ENCODE peak calls at places on chromosomes 4 and X, in five cellular contexts. T, N, O, M and C are unnamed samples.

GRCh38 chr4:143281507-143282169 is 55.0 kb upstream of the GAB1 start:
- DNase-seq in T (no peak), N (no peak), O (no peak), M (no peak), C (no peak)

GRCh38 chr4:7004331-7004730 is 38.8 kb upstream of the TADA2B start:
- DNase-seq in T (no peak), N (no peak), O (no peak), M (peak), C (no peak)

GRCh38 chrX:68827848-68828562 is 816 bp upstream of the EFNB1 start:
- DNase-seq in T (peak), N (peak), O (peak), M (no peak), C (peak)

GRCh38 chr4:56648245-56649151 is 32.6 kb downstream of the HOPX start:
- DNase-seq in T (no peak), N (no peak), O (no peak), M (no peak), C (no peak)

GRCh38 chr4:96916731-96917130 is 1076.8 kb downstream of the PDHA2 start:
- DNase-seq in T (no peak), N (peak), O (no peak), M (no peak), C (no peak)

GRCh38 chrX:22686138-22686541 is 313.6 kb upstream of the DDX53 start:
- DNase-seq in T (no peak), N (no peak), O (no peak), M (no peak), C (no peak)

GRCh38 chr4:13627185-13627605 is 330 bp downstream of the BOD1L1 start:
- DNase-seq in T (peak), N (peak), O (no peak), M (peak), C (no peak)

GRCh38 chr4:105966046-105966445 is 70.8 kb downstream of the NPNT start:
- DNase-seq in T (no peak), N (peak), O (no peak), M (peak), C (no peak)

GRCh38 chr4:22191565-22192301 is 243.2 kb upstream of the KCNIP4 start:
- DNase-seq in T (no peak), N (peak), O (no peak), M (no peak), C (no peak)

GRCh38 chrX:19991350-19991718 is 473 bp upstream of the BCLAF3 start:
- DNase-seq in T (no peak), N (no peak), O (no peak), M (no peak), C (no peak)

GRCh38 chrX:118878977-118879376 is 55.4 kb downstream of the ZCCHC12 start:
- DNase-seq in T (no peak), N (no peak), O (no peak), M (no peak), C (no peak)

GRCh38 chr4:122224348-122224747 is 72.2 kb downstream of the BLTP1 start:
- DNase-seq in T (no peak), N (peak), O (no peak), M (peak), C (no peak)

GRCh38 chrX:51420610-51421009 is 75.8 kb downstream of the NUDT11 start:
- DNase-seq in T (no peak), N (peak), O (no peak), M (peak), C (no peak)

GRCh38 chrX:67693928-67694327 is 150.1 kb downstream of the AR start:
- DNase-seq in T (no peak), N (no peak), O (no peak), M (no peak), C (no peak)

GRCh38 chr4:94877973-94878372 is 120.2 kb downstream of the BMPR1B start:
- DNase-seq in T (no peak), N (no peak), O (no peak), M (peak), C (no peak)

GRCh38 chr4:168648929-168649328 is 152.1 kb downstream of the PALLD start:
- DNase-seq in T (no peak), N (no peak), O (no peak), M (peak), C (no peak)

GRCh38 chr4:152663203-152664066 is 16.4 kb downstream of the TMEM154 start:
- DNase-seq in T (no peak), N (no peak), O (no peak), M (no peak), C (peak)

GRCh38 chrX:31384471-31384870 is 312.6 kb upstream of the FTHL17 start:
- DNase-seq in T (no peak), N (no peak), O (no peak), M (no peak), C (no peak)

GRCh38 chr4:159107203-159107921 is 4.5 kb downstream of the RAPGEF2 start:
- DNase-seq in T (no peak), N (no peak), O (no peak), M (no peak), C (no peak)

DNA sequence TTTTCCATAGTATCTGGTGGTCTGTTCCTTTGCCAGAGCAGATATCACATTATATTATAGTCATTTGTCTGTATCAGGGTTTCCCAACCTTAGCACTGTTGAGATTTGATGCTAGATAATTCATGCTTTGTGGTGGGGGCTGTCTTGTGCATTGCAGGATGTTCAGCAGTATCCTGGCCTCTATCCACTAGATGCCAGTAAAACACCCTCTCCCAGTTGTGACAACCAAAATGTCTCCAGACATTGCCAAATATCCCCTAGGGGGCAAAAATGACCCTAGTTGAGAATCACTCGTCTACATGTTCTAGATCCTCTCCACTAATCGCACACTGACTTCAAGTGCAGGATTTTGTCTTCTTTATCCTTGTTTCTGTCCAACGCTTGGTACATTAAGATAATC is 160.8 kb downstream of the FANCB start:
- DNase-seq in T (no peak), N (peak), O (no peak), M (no peak), C (no peak)
- TF ChIP-seq CTCF in T (no peak), N (peak), O (no peak), M (no peak), C (no peak)

DNA sequence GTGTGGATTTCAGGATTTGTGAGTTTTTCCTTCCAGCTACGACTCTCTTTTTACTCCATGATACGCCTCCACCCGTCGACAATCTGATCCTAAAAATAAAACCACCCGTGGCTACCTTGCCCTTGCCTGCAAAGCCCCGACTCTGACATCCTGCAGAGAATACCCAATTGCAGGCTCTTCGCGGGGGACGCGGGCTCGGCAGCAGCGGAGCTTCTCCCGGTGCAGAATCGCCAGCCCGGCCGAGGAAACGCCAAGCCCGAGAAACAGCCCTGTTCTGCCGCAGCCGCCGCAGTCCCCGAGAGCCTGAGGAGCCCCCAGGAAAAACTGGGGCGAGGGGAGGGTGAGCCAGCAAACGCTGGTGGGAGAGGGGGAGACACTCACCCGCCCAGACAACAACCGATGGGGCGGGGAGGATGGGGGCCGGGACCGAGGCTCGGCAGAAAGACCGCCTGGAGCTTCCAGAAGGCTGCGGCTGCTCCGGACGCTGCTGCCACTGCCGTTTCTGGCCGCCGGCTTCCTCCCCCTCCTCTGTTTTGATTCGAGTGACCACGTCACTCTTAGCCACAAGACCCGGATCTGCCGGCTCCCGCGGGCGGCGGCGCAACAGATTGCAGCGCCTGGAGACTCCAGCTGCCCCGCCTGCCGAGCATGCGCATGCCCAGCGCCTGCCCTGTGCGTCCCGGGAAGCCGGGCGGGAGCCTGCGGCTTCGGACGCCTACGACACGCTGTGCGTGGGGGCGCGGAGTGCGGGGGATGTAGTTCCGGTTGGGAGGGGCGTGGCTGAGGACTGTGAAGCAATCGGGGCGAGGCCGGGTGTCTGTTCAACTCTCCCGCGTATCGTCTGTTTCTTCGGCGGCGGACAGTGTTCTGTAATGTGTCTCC is at the start of gene SMIM14:
- DNase-seq in T (peak), N (peak), O (peak), M (peak), C (peak)
- TF ChIP-seq CTCF in T (no peak), N (no peak), O (peak), M (no peak), C (no peak)

DNA sequence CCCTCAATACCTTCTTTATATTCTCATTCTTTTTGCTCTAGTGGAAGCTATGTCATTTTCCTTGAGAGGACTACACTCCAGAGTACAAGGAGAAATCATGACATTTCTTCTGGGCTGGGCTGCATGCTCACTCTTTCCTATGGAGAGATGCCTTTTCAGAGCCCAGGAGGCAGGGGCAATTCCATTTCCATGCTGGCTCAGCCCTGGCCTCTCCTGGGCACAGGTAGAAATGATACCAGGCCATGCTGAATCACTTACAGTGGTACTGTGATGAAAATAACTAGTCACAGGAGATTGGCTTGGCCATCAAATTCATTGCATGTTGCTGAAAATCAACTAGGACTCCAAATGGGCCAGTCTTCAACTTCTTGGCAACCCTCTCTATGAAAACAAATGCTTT is 34.0 kb upstream of the PPARGC1A start:
- DNase-seq in T (no peak), N (no peak), O (no peak), M (no peak), C (no peak)
- TF ChIP-seq CTCF in T (no peak), N (peak), O (no peak), M (no peak), C (no peak)

GRCh38 chr4:99563310-99564186 is at the start of gene TRMT10A:
- DNase-seq in T (peak), N (peak), O (peak), M (peak), C (peak)
- TF ChIP-seq CTCF in T (no peak), N (peak), O (no peak), M (no peak), C (no peak)

GRCh38 chrX:154401918-154402621 is 3.9 kb downstream of the RPL10 start:
- DNase-seq in T (no peak), N (no peak), O (no peak), M (no peak), C (no peak)
- TF ChIP-seq CTCF in T (no peak), N (no peak), O (no peak), M (no peak), C (no peak)

GRCh38 chr4:40322853-40323252 is 12.3 kb upstream of the CHRNA9 start:
- DNase-seq in T (no peak), N (no peak), O (no peak), M (no peak), C (no peak)

GRCh38 chr4:40328383-40328782 is 6.8 kb upstream of the CHRNA9 start:
- DNase-seq in T (no peak), N (no peak), O (no peak), M (no peak), C (no peak)

GRCh38 chr4:40327340-40327739 is 7.8 kb upstream of the CHRNA9 start:
- DNase-seq in T (no peak), N (no peak), O (no peak), M (no peak), C (no peak)

GRCh38 chr4:40323866-40324265 is 11.3 kb upstream of the CHRNA9 start:
- DNase-seq in T (no peak), N (no peak), O (no peak), M (no peak), C (no peak)

GRCh38 chr4:40325406-40326019 is 9.6 kb upstream of the CHRNA9 start:
- DNase-seq in T (peak), N (peak), O (no peak), M (peak), C (no peak)
- TF ChIP-seq CTCF in T (peak), N (peak), O (peak), M (peak), C (peak)

GRCh38 chrX:103730147-103730546 is 19.4 kb downstream of the TMEM31 start:
- DNase-seq in T (no peak), N (no peak), O (no peak), M (no peak), C (no peak)

GRCh38 chrX:103726477-103726876 is 15.8 kb downstream of the TMEM31 start:
- DNase-seq in T (no peak), N (no peak), O (no peak), M (no peak), C (no peak)

GRCh38 chrX:103727115-103727514 is 16.4 kb downstream of the TMEM31 start:
- DNase-seq in T (no peak), N (no peak), O (no peak), M (no peak), C (no peak)

GRCh38 chrX:103730746-103731508 is 20.2 kb downstream of the TMEM31 start:
- DNase-seq in T (no peak), N (no peak), O (peak), M (peak), C (no peak)

DNA sequence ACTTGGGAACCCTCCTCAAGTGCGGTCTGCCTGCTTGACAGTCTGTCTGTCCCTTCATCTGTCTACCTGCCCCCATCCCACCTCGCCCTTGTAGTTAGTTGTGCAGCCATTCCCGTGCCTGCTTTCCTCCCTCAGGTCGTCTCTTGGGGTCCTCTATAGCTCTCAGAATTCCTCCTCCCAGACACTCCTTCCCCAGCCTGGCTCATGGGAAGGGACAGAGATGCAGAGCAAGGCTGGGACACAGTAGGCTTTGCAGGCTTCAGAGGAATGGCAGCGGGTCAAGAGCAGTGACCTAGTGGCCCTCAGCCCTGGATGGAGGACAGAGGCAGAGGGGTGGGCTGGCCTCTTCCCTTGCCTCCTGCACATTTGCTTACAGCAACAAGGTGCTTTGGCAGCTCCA is 18.3 kb downstream of the TMEM31 start:
- DNase-seq in T (no peak), N (no peak), O (no peak), M (no peak), C (no peak)
- TF ChIP-seq CTCF in T (no peak), N (no peak), O (no peak), M (no peak), C (no peak)

DNA sequence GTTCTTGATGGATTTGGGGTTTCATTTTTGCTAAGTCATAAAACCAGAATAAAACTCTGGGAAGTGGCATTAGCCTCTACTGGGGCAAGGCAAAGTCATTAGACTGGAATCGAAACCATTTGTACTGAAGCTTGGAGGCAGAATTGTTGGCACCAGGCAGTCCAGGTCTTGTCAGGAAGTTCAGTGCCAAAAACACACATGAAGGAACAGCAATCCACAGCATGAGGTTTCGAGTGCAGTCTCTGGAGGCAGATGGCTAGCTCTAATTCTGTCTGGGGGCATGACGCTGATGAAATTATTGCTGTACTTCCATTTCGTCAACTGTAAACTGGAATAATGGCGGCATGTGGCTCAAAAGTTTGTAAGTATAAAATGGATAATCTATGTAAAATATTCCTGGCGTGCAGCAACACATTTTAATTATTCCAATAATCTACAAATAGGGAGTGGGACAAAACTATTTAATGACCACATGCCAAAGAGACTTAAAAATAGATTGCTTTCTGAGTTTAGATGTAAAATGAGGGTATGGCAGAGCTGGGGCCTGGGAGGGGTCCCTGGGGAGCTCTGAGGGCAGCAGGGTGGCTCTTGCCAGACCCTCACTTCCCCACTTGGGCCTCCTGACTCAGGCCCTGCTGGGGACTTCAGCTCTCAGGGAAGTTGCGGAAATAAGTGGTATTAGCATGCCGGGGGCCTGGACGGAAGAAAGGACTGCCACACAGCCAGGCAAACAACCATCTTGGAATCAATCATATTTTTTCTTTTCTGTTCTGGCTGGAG is 18.8 kb upstream of the CENPU start:
- DNase-seq in T (no peak), N (no peak), O (no peak), M (no peak), C (no peak)
- TF ChIP-seq CTCF in T (no peak), N (no peak), O (no peak), M (no peak), C (no peak)